ENCODE peak calls at places on chromosomes 7 and 10, in five cellular contexts. One of them, this sample, is unnamed.

GRCh38 chr7:104264281-104264680 is 56.5 kb upstream of the ORC5 start:
- DNase-seq in HT-29: no peak
- DNase-seq in DMS153: no peak
- DNase-seq in T-helper 9 cell: no peak
- DNase-seq in ACHN: no peak
- DNase-seq in this sample: no peak

GRCh38 chr7:50092579-50093411 is at the start of gene ZPBP:
- DNase-seq in HT-29: peak
- DNase-seq in DMS153: peak
- DNase-seq in T-helper 9 cell: peak
- DNase-seq in ACHN: peak
- DNase-seq in this sample: peak

GRCh38 chr10:89327803-89328441 is at the start of gene IFIT3:
- DNase-seq in HT-29: peak
- DNase-seq in DMS153: no peak
- DNase-seq in T-helper 9 cell: no peak
- DNase-seq in ACHN: peak
- DNase-seq in this sample: peak

GRCh38 chr7:28958235-28958945 is at the start of gene TRIL:
- DNase-seq in HT-29: no peak
- DNase-seq in DMS153: peak
- DNase-seq in T-helper 9 cell: no peak
- DNase-seq in ACHN: no peak
- DNase-seq in this sample: peak

GRCh38 chr10:32366588-32366987 is 19.6 kb upstream of the EPC1 start:
- DNase-seq in HT-29: no peak
- DNase-seq in DMS153: no peak
- DNase-seq in T-helper 9 cell: no peak
- DNase-seq in ACHN: no peak
- DNase-seq in this sample: no peak

GRCh38 chr7:111532625-111533024 is 29.7 kb downstream of the IMMP2L start:
- DNase-seq in HT-29: no peak
- DNase-seq in DMS153: peak
- DNase-seq in T-helper 9 cell: no peak
- DNase-seq in ACHN: no peak
- DNase-seq in this sample: no peak

GRCh38 chr7:158655931-158656441 is 48.6 kb downstream of the NCAPG2 start:
- DNase-seq in HT-29: no peak
- DNase-seq in DMS153: no peak
- DNase-seq in T-helper 9 cell: no peak
- DNase-seq in ACHN: no peak
- DNase-seq in this sample: no peak

GRCh38 chr10:6219494-6219836 is 16.7 kb downstream of the PFKFB3 start:
- DNase-seq in HT-29: no peak
- DNase-seq in DMS153: no peak
- DNase-seq in T-helper 9 cell: no peak
- DNase-seq in ACHN: no peak
- DNase-seq in this sample: no peak

GRCh38 chr7:50627824-50628361 is 62.7 kb upstream of the DDC start:
- DNase-seq in HT-29: no peak
- DNase-seq in DMS153: no peak
- DNase-seq in T-helper 9 cell: no peak
- DNase-seq in ACHN: no peak
- DNase-seq in this sample: no peak

This sample was measured in small intestine.